ENCODE peak calls at places on chromosomes 16 and 17, in six cellular contexts. T is CD4-positive, alpha-beta T cell; S is stimulated activated naive CD8-positive, alpha-beta T cell treated with anti-CD3 and anti-CD28 coated beads, Interleukin-15, Interleukin-2, amounts not matched to agents 100 U/mL and 50 U/mL, for 24 hours; U is stimulated activated CD4-positive, alpha-beta T cell treated with anti-CD3 and anti-CD28 coated beads, TNF-alpha, amount 100 ng/mL, for 24 hours; F is HT1080; H is NCI-H510A treated with DMSO at 0.1 percent for 48 hours. Z is an unnamed sample.

GRCh38 chr16:23258919-23259237 is 43.2 kb upstream of the SCNN1B start:
- DNase-seq in T (no peak), S (no peak), U (no peak), F (no peak), H (no peak), Z (no peak)

GRCh38 chr17:38585056-38585804 is 20.5 kb downstream of the SRCIN1 start:
- DNase-seq in T (no peak), S (no peak), U (no peak), F (no peak), H (peak), Z (no peak)

GRCh38 chr17:71668807-71669206 is 452.0 kb upstream of the SOX9 start:
- DNase-seq in T (no peak), S (no peak), U (no peak), F (no peak), H (no peak), Z (no peak)

GRCh38 chr17:10744509-10745000 is 14.7 kb upstream of the TMEM220 start:
- DNase-seq in T (peak), S (no peak), U (no peak), F (no peak), H (no peak), Z (no peak)

GRCh38 chr16:15415411-15416070 is 18.8 kb upstream of the BMERB1 start:
- DNase-seq in T (no peak), S (no peak), U (no peak), F (no peak), H (no peak), Z (no peak)

GRCh38 chr17:16417896-16418683 is 2.7 kb downstream of the TRPV2 start:
- DNase-seq in T (no peak), S (no peak), U (no peak), F (peak), H (no peak), Z (no peak)

GRCh38 chr17:57038486-57038885 is 46.6 kb upstream of the AKAP1 start:
- DNase-seq in T (no peak), S (no peak), U (no peak), F (no peak), H (peak), Z (no peak)

GRCh38 chr17:77163001-77163400 is 22.2 kb downstream of the SEC14L1 start:
- DNase-seq in T (no peak), S (no peak), U (no peak), F (no peak), H (no peak), Z (peak)

GRCh38 chr16:28930203-28930602 is 1.6 kb upstream of the CD19 start:
- DNase-seq in T (no peak), S (no peak), U (no peak), F (no peak), H (no peak), Z (no peak)

GRCh38 chr17:18155179-18155578 is 28.4 kb upstream of the ALKBH5 start:
- DNase-seq in T (no peak), S (no peak), U (no peak), F (no peak), H (no peak), Z (no peak)

GRCh38 chr16:52545544-52546262 is 1.2 kb downstream of the TOX3 start:
- DNase-seq in T (no peak), S (no peak), U (no peak), F (no peak), H (peak), Z (no peak)

GRCh38 chr16:56961386-56961785 is 364 bp upstream of the CETP start:
- DNase-seq in T (no peak), S (no peak), U (no peak), F (no peak), H (no peak), Z (peak)